ENCODE peak calls at places on chromosomes 12 and 14, in seven cellular contexts. R, V, A, Y, W, O and N are unnamed samples.

GRCh38 chr12:23004473-23005020 is 379.6 kb downstream of the ETNK1 start:
- DNase-seq in R (no peak), V (no peak), A (no peak), Y (no peak), W (no peak), O (no peak), N (no peak)

GRCh38 chr14:57413849-57414248 is 23.5 kb downstream of the NAA30 start:
- DNase-seq in R (no peak), V (no peak), A (no peak), Y (no peak), W (no peak), O (no peak), N (no peak)

GRCh38 chr12:5022030-5022429 is 21.6 kb upstream of the KCNA5 start:
- DNase-seq in R (no peak), V (no peak), A (no peak), Y (no peak), W (no peak), O (no peak), N (no peak)

GRCh38 chr12:52691765-52692150 is 11.6 kb upstream of the KRT1 start:
- DNase-seq in R (no peak), V (no peak), A (no peak), Y (no peak), W (no peak), O (no peak), N (no peak)

GRCh38 chr14:75609606-75610476 is 31.4 kb downstream of the FLVCR2 start:
- DNase-seq in R (no peak), V (no peak), A (peak), Y (no peak), W (no peak), O (no peak), N (no peak)

GRCh38 chr14:64520699-64521098 is 16.1 kb downstream of the ZBTB1 start:
- DNase-seq in R (no peak), V (no peak), A (no peak), Y (no peak), W (no peak), O (no peak), N (no peak)

GRCh38 chr14:91369628-91370445 is 47.8 kb downstream of the CCDC88C start:
- DNase-seq in R (peak), V (no peak), A (no peak), Y (peak), W (peak), O (no peak), N (no peak)

GRCh38 chr14:88502740-88503139 is 52.1 kb downstream of the PTPN21 start:
- DNase-seq in R (no peak), V (no peak), A (no peak), Y (no peak), W (no peak), O (no peak), N (no peak)

GRCh38 chr14:103737432-103738045 is 21.9 kb downstream of the ZFYVE21 start:
- DNase-seq in R (no peak), V (no peak), A (no peak), Y (no peak), W (no peak), O (no peak), N (no peak)

GRCh38 chr14:77543240-77543551 is 44.6 kb upstream of the ISM2 start:
- DNase-seq in R (no peak), V (no peak), A (no peak), Y (no peak), W (no peak), O (no peak), N (no peak)

GRCh38 chr12:77089701-77090220 is 24.4 kb upstream of the E2F7 start:
- DNase-seq in R (no peak), V (no peak), A (no peak), Y (no peak), W (no peak), O (no peak), N (no peak)

GRCh38 chr12:15931590-15932053 is 20.5 kb downstream of the DERA start:
- DNase-seq in R (no peak), V (no peak), A (no peak), Y (peak), W (no peak), O (no peak), N (no peak)

GRCh38 chr14:68811161-68811560 is 18.3 kb upstream of the ZFP36L1 start:
- DNase-seq in R (no peak), V (no peak), A (no peak), Y (no peak), W (no peak), O (no peak), N (no peak)

GRCh38 chr12:132506730-132507538 is 17.0 kb downstream of the FBRSL1 start:
- DNase-seq in R (no peak), V (peak), A (peak), Y (peak), W (peak), O (peak), N (peak)

GRCh38 chr12:67364228-67364627 is 95.1 kb downstream of the CAND1 start:
- DNase-seq in R (peak), V (no peak), A (no peak), Y (no peak), W (no peak), O (no peak), N (no peak)

GRCh38 chr12:6494351-6494743 is 445 bp downstream of the NCAPD2 start:
- DNase-seq in R (peak), V (no peak), A (no peak), Y (no peak), W (no peak), O (no peak), N (no peak)

GRCh38 chr12:94762259-94762942 is 112.0 kb upstream of the TMCC3 start:
- DNase-seq in R (no peak), V (no peak), A (peak), Y (no peak), W (no peak), O (no peak), N (no peak)

GRCh38 chr12:122423258-122424165 is 1.0 kb upstream of the CLIP1 start:
- DNase-seq in R (peak), V (peak), A (peak), Y (peak), W (no peak), O (peak), N (no peak)